ENCODE peak calls at places on chromosomes 2 and 18, in eight cellular contexts. X, Z, L, F, A, N, D and Y are unnamed samples.

GRCh38 chr2:241703128-241703604 is 1.3 kb downstream of the ING5 start:
- DNase-seq in X (peak; percentile 15), Z (peak; percentile 41), L (no peak), F (no peak), A (no peak), N (peak; percentile 25), D (no peak), Y (peak; percentile 38)

GRCh38 chr18:80067897-80068296 is 33.7 kb downstream of the RBFA start:
- DNase-seq in X (no peak), Z (no peak), L (no peak), F (no peak), A (no peak), N (no peak), D (no peak), Y (no peak)

GRCh38 chr18:39742015-39742466 is 2176.4 kb upstream of the CELF4 start:
- DNase-seq in X (no peak), Z (peak; percentile 74), L (no peak), F (no peak), A (no peak), N (no peak), D (no peak), Y (peak; percentile 1)

GRCh38 chr2:24494415-24494814 is 3.4 kb downstream of the NCOA1 start:
- DNase-seq in X (no peak), Z (no peak), L (no peak), F (no peak), A (no peak), N (no peak), D (no peak), Y (no peak)

GRCh38 chr18:1505856-1506255 is 601.2 kb downstream of the ADCYAP1 start:
- DNase-seq in X (no peak), Z (no peak), L (no peak), F (no peak), A (no peak), N (no peak), D (no peak), Y (no peak)

GRCh38 chr18:35362531-35362930 is 14.6 kb downstream of the ZNF396 start:
- DNase-seq in X (no peak), Z (no peak), L (no peak), F (no peak), A (no peak), N (no peak), D (no peak), Y (no peak)

GRCh38 chr2:124822516-124822915 is 797.4 kb downstream of the CNTNAP5 start:
- DNase-seq in X (no peak), Z (no peak), L (no peak), F (no peak), A (no peak), N (no peak), D (no peak), Y (no peak)

GRCh38 chr2:18381451-18381850 is 179.0 kb downstream of the RDH14 start:
- DNase-seq in X (no peak), Z (no peak), L (no peak), F (no peak), A (no peak), N (no peak), D (no peak), Y (no peak)

GRCh38 chr2:43324589-43325447 is 98.4 kb upstream of the ZFP36L2 start:
- DNase-seq in X (no peak), Z (no peak), L (no peak), F (no peak), A (no peak), N (no peak), D (no peak), Y (no peak)

GRCh38 chr18:25171334-25171733 is 180.6 kb downstream of the ZNF521 start:
- DNase-seq in X (no peak), Z (no peak), L (no peak), F (no peak), A (no peak), N (no peak), D (no peak), Y (peak; percentile 74)

GRCh38 chr2:102806250-102806837 is 44.5 kb downstream of the TMEM182 start:
- DNase-seq in X (peak; percentile 73), Z (peak; percentile 78), L (no peak), F (no peak), A (peak; percentile 31), N (peak; percentile 66), D (no peak), Y (peak; percentile 79)

GRCh38 chr18:39325973-39326372 is 1760.4 kb upstream of the CELF4 start:
- DNase-seq in X (no peak), Z (no peak), L (no peak), F (no peak), A (no peak), N (no peak), D (no peak), Y (no peak)

GRCh38 chr2:32910883-32911598 is 35.7 kb upstream of the LTBP1 start:
- DNase-seq in X (no peak), Z (no peak), L (no peak), F (no peak), A (no peak), N (peak; percentile 18), D (no peak), Y (no peak)

GRCh38 chr2:240925191-240925575 is 19.0 kb downstream of the CROCC2 start:
- DNase-seq in X (no peak), Z (no peak), L (peak; percentile 30), F (no peak), A (no peak), N (no peak), D (no peak), Y (no peak)

GRCh38 chr2:65281626-65282351 is 54.2 kb downstream of the ACTR2 start:
- DNase-seq in X (no peak), Z (no peak), L (no peak), F (no peak), A (no peak), N (no peak), D (no peak), Y (peak; percentile 7)

GRCh38 chr2:212480447-212480846 is 58.2 kb downstream of the ERBB4 start:
- DNase-seq in X (no peak), Z (no peak), L (no peak), F (no peak), A (no peak), N (no peak), D (no peak), Y (no peak)

GRCh38 chr18:56490942-56491341 is 147.4 kb downstream of the TXNL1 start:
- DNase-seq in X (no peak), Z (no peak), L (no peak), F (no peak), A (no peak), N (no peak), D (no peak), Y (no peak)

GRCh38 chr18:75157851-75158250 is 51.1 kb downstream of the PTGR3 start:
- DNase-seq in X (no peak), Z (no peak), L (no peak), F (no peak), A (no peak), N (no peak), D (no peak), Y (no peak)